ENCODE peak calls at places on chromosomes 13 and 19, in seven cellular contexts. One of them, this sample, is unnamed.

GRCh38 chr13:33862006-33862405 is 44.1 kb downstream of the RFC3 start:
- DNase-seq in astrocyte of the cerebellum: no peak
- DNase-seq in ACHN: no peak
- DNase-seq in omental fat pad: no peak
- DNase-seq in astrocyte of the hippocampus: no peak
- DNase-seq in IMR-90: no peak
- DNase-seq in anterior cingulate cortex: no peak
- DNase-seq in this sample: no peak

GRCh38 chr13:51925865-51926527 is 64.2 kb downstream of the CCDC70 start:
- DNase-seq in IMR-90: no peak
- DNase-seq in ACHN: no peak
- DNase-seq in astrocyte of the cerebellum: no peak
- DNase-seq in omental fat pad: no peak
- DNase-seq in anterior cingulate cortex: no peak
- DNase-seq in astrocyte of the hippocampus: no peak
- DNase-seq in this sample: no peak

GRCh38 chr19:3761382-3762129 is at the start of gene APBA3:
- DNase-seq in anterior cingulate cortex: peak; percentile 76
- DNase-seq in ACHN: peak; percentile 87
- DNase-seq in omental fat pad: peak; percentile 88
- DNase-seq in astrocyte of the hippocampus: peak; percentile 96
- DNase-seq in IMR-90: peak; percentile 83
- DNase-seq in astrocyte of the cerebellum: peak; percentile 67
- DNase-seq in this sample: peak; percentile 88

GRCh38 chr19:54684537-54684936 is 21.8 kb downstream of the LILRB4 start:
- DNase-seq in anterior cingulate cortex: no peak
- DNase-seq in IMR-90: no peak
- DNase-seq in ACHN: peak; percentile 57
- DNase-seq in astrocyte of the cerebellum: no peak
- DNase-seq in astrocyte of the hippocampus: peak; percentile 32
- DNase-seq in omental fat pad: no peak
- DNase-seq in this sample: peak; percentile 8

GRCh38 chr13:27619711-27620376 is 485 bp downstream of the LNX2 start:
- DNase-seq in ACHN: no peak
- DNase-seq in astrocyte of the cerebellum: no peak
- DNase-seq in omental fat pad: no peak
- DNase-seq in anterior cingulate cortex: no peak
- DNase-seq in astrocyte of the hippocampus: no peak
- DNase-seq in IMR-90: peak; percentile 21
- DNase-seq in this sample: peak; percentile 51

GRCh38 chr19:42275103-42275502 is 6.1 kb downstream of the CIC start:
- DNase-seq in omental fat pad: no peak
- DNase-seq in anterior cingulate cortex: no peak
- DNase-seq in astrocyte of the hippocampus: no peak
- DNase-seq in astrocyte of the cerebellum: no peak
- DNase-seq in ACHN: no peak
- DNase-seq in IMR-90: no peak
- DNase-seq in this sample: no peak

GRCh38 chr13:95948646-95949045 is 104.6 kb downstream of the UGGT2 start:
- DNase-seq in omental fat pad: no peak
- DNase-seq in astrocyte of the cerebellum: peak; percentile 13
- DNase-seq in astrocyte of the hippocampus: no peak
- DNase-seq in anterior cingulate cortex: no peak
- DNase-seq in IMR-90: peak; percentile 47
- DNase-seq in ACHN: no peak
- DNase-seq in this sample: peak; percentile 41

GRCh38 chr13:32246468-32246867 is 68.7 kb downstream of the ZAR1L start:
- DNase-seq in ACHN: peak; percentile 64
- DNase-seq in anterior cingulate cortex: no peak
- DNase-seq in astrocyte of the cerebellum: peak; percentile 44
- DNase-seq in IMR-90: peak; percentile 76
- DNase-seq in astrocyte of the hippocampus: peak; percentile 74
- DNase-seq in omental fat pad: no peak
- DNase-seq in this sample: peak; percentile 77

GRCh38 chr19:46134527-46134926 is 10.0 kb upstream of the IGFL3 start:
- DNase-seq in ACHN: no peak
- DNase-seq in anterior cingulate cortex: no peak
- DNase-seq in astrocyte of the cerebellum: no peak
- DNase-seq in omental fat pad: no peak
- DNase-seq in IMR-90: peak; percentile 65
- DNase-seq in astrocyte of the hippocampus: no peak
- DNase-seq in this sample: no peak

GRCh38 chr19:48271531-48272151 is 1.8 kb downstream of the ZNF114 start:
- DNase-seq in omental fat pad: no peak
- DNase-seq in ACHN: peak; percentile 35
- DNase-seq in astrocyte of the cerebellum: no peak
- DNase-seq in astrocyte of the hippocampus: peak; percentile 66
- DNase-seq in IMR-90: peak; percentile 35
- DNase-seq in anterior cingulate cortex: no peak
- DNase-seq in this sample: peak; percentile 49

GRCh38 chr19:15452111-15453047 is 2.6 kb upstream of the WIZ start:
- DNase-seq in omental fat pad: peak; percentile 71
- DNase-seq in astrocyte of the hippocampus: peak; percentile 85
- DNase-seq in ACHN: peak; percentile 77
- DNase-seq in astrocyte of the cerebellum: no peak
- DNase-seq in anterior cingulate cortex: peak; percentile 38
- DNase-seq in IMR-90: peak; percentile 58
- DNase-seq in this sample: peak; percentile 85

GRCh38 chr13:43698009-43698408 is 88.8 kb downstream of the ENOX1 start:
- DNase-seq in anterior cingulate cortex: no peak
- DNase-seq in astrocyte of the hippocampus: no peak
- DNase-seq in IMR-90: no peak
- DNase-seq in ACHN: no peak
- DNase-seq in astrocyte of the cerebellum: no peak
- DNase-seq in omental fat pad: no peak
- DNase-seq in this sample: no peak

GRCh38 chr19:15475611-15476010 is 3.7 kb downstream of the PGLYRP2 start:
- DNase-seq in ACHN: no peak
- DNase-seq in IMR-90: no peak
- DNase-seq in omental fat pad: no peak
- DNase-seq in astrocyte of the hippocampus: no peak
- DNase-seq in astrocyte of the cerebellum: no peak
- DNase-seq in anterior cingulate cortex: no peak
- DNase-seq in this sample: no peak

GRCh38 chr13:24683833-24684599 is 3.8 kb downstream of the ATP12A start:
- DNase-seq in IMR-90: peak; percentile 23
- DNase-seq in anterior cingulate cortex: peak; percentile 21
- DNase-seq in ACHN: peak; percentile 54
- DNase-seq in omental fat pad: peak; percentile 36
- DNase-seq in astrocyte of the hippocampus: peak; percentile 61
- DNase-seq in astrocyte of the cerebellum: no peak
- DNase-seq in this sample: peak; percentile 57

GRCh38 chr13:70339738-70340137 is 231.5 kb upstream of the KLHL1 start:
- DNase-seq in astrocyte of the cerebellum: peak; percentile 5
- DNase-seq in anterior cingulate cortex: no peak
- DNase-seq in ACHN: peak; percentile 25
- DNase-seq in astrocyte of the hippocampus: peak; percentile 24
- DNase-seq in omental fat pad: no peak
- DNase-seq in IMR-90: no peak
- DNase-seq in this sample: no peak

GRCh38 chr13:23289917-23290357 is 109.2 kb downstream of the SGCG start:
- DNase-seq in IMR-90: peak; percentile 47
- DNase-seq in astrocyte of the cerebellum: no peak
- DNase-seq in anterior cingulate cortex: no peak
- DNase-seq in ACHN: no peak
- DNase-seq in astrocyte of the hippocampus: peak; percentile 36
- DNase-seq in omental fat pad: no peak
- DNase-seq in this sample: peak; percentile 74

GRCh38 chr19:41362143-41362847 is 1.7 kb downstream of the B9D2 start:
- DNase-seq in ACHN: no peak
- DNase-seq in anterior cingulate cortex: no peak
- DNase-seq in astrocyte of the cerebellum: no peak
- DNase-seq in omental fat pad: no peak
- DNase-seq in IMR-90: no peak
- DNase-seq in astrocyte of the hippocampus: no peak
- DNase-seq in this sample: no peak

GRCh38 chr19:30088567-30088966 is 146.5 kb downstream of the URI1 start:
- DNase-seq in IMR-90: no peak
- DNase-seq in ACHN: no peak
- DNase-seq in omental fat pad: no peak
- DNase-seq in astrocyte of the hippocampus: no peak
- DNase-seq in anterior cingulate cortex: no peak
- DNase-seq in astrocyte of the cerebellum: no peak
- DNase-seq in this sample: no peak

GRCh38 chr13:97853550-97853949 is 99.9 kb upstream of the IPO5 start:
- DNase-seq in astrocyte of the hippocampus: no peak
- DNase-seq in omental fat pad: no peak
- DNase-seq in ACHN: no peak
- DNase-seq in anterior cingulate cortex: no peak
- DNase-seq in astrocyte of the cerebellum: no peak
- DNase-seq in IMR-90: peak; percentile 56
- DNase-seq in this sample: peak; percentile 49

GRCh38 chr13:33089311-33089710 is 73.1 kb downstream of the KL start:
- DNase-seq in anterior cingulate cortex: no peak
- DNase-seq in astrocyte of the hippocampus: no peak
- DNase-seq in astrocyte of the cerebellum: no peak
- DNase-seq in omental fat pad: no peak
- DNase-seq in ACHN: no peak
- DNase-seq in IMR-90: no peak
- DNase-seq in this sample: no peak

GRCh38 chr19:57841364-57841763 is 8.3 kb upstream of the ZNF587 start:
- DNase-seq in omental fat pad: no peak
- DNase-seq in anterior cingulate cortex: no peak
- DNase-seq in astrocyte of the hippocampus: peak; percentile 21
- DNase-seq in ACHN: no peak
- DNase-seq in astrocyte of the cerebellum: no peak
- DNase-seq in IMR-90: no peak
- DNase-seq in this sample: peak; percentile 48

GRCh38 chr13:57698851-57699250 is 67.3 kb downstream of the PCDH17 start:
- DNase-seq in astrocyte of the hippocampus: no peak
- DNase-seq in astrocyte of the cerebellum: no peak
- DNase-seq in omental fat pad: no peak
- DNase-seq in IMR-90: no peak
- DNase-seq in anterior cingulate cortex: no peak
- DNase-seq in ACHN: no peak
- DNase-seq in this sample: no peak

GRCh38 chr13:27403727-27404385 is 20.6 kb upstream of the GTF3A start:
- DNase-seq in omental fat pad: no peak
- DNase-seq in astrocyte of the hippocampus: no peak
- DNase-seq in astrocyte of the cerebellum: no peak
- DNase-seq in IMR-90: no peak
- DNase-seq in ACHN: no peak
- DNase-seq in anterior cingulate cortex: no peak
- DNase-seq in this sample: no peak

GRCh38 chr19:8367327-8368001 is 3.5 kb downstream of the ANGPTL4 start:
- DNase-seq in ACHN: peak; percentile 90
- DNase-seq in astrocyte of the cerebellum: peak; percentile 94
- DNase-seq in astrocyte of the hippocampus: peak; percentile 99
- DNase-seq in anterior cingulate cortex: peak; percentile 42
- DNase-seq in omental fat pad: peak; percentile 93
- DNase-seq in IMR-90: peak; percentile 98
- DNase-seq in this sample: peak; percentile 99

This sample was measured in EH.